ENCODE peak calls at places on chromosome 6, in five cellular contexts. E is mucosa of descending colon; J is CD4-positive, CD25-positive, alpha-beta regulatory T cell; M is mammary epithelial cell; K is aorta. S is an unnamed sample.

GRCh38 chr6:99132026-99132425 is 184.3 kb upstream of the FBXL4 start:
- DNase-seq in E (no peak), J (no peak), M (no peak), K (no peak), S (no peak)

GRCh38 chr6:14841901-14842421 is 403.9 kb upstream of the JARID2 start:
- DNase-seq in E (no peak), J (no peak), M (peak; percentile 39), K (no peak), S (no peak)

GRCh38 chr6:43744490-43744889 is 25.5 kb upstream of the VEGFA start:
- DNase-seq in E (no peak), J (no peak), M (no peak), K (no peak), S (no peak)

GRCh38 chr6:37516076-37516919 is 16.6 kb upstream of the CCDC167 start:
- DNase-seq in E (peak; percentile 59), J (peak; percentile 97), M (peak; percentile 48), K (peak; percentile 58), S (peak; percentile 93)

GRCh38 chr6:168722397-168722796 is 281.4 kb downstream of the SMOC2 start:
- DNase-seq in E (no peak), J (no peak), M (no peak), K (no peak), S (no peak)

GRCh38 chr6:79173378-79173777 is 61.1 kb downstream of the HMGN3 start:
- DNase-seq in E (no peak), J (peak; percentile 17), M (no peak), K (no peak), S (no peak)

GRCh38 chr6:18293192-18293904 is 29.0 kb upstream of the DEK start:
- DNase-seq in E (peak; percentile 62), J (no peak), M (peak; percentile 26), K (no peak), S (no peak)

GRCh38 chr6:37160922-37161778 is 8.8 kb upstream of the PIM1 start:
- DNase-seq in E (no peak), J (no peak), M (no peak), K (no peak), S (no peak)

GRCh38 chr6:122996797-122997520 is 924 bp downstream of the CLVS2 start:
- DNase-seq in E (no peak), J (no peak), M (no peak), K (no peak), S (no peak)

GRCh38 chr6:81265106-81265505 is 487.4 kb downstream of the TENT5A start:
- DNase-seq in E (no peak), J (no peak), M (no peak), K (peak; percentile 72), S (no peak)

GRCh38 chr6:168130683-168131371 is 51.8 kb upstream of the FRMD1 start:
- DNase-seq in E (no peak), J (no peak), M (no peak), K (no peak), S (no peak)

GRCh38 chr6:87730310-87730709 is 28.3 kb upstream of the AKIRIN2 start:
- DNase-seq in E (peak; percentile 49), J (no peak), M (peak; percentile 93), K (peak; percentile 73), S (no peak)

GRCh38 chr6:117555882-117556498 is 46.3 kb downstream of the GOPC start:
- DNase-seq in E (peak; percentile 80), J (peak; percentile 51), M (peak; percentile 32), K (no peak), S (peak; percentile 25)

GRCh38 chr6:134245041-134245440 is 72.9 kb downstream of the SGK1 start:
- DNase-seq in E (peak; percentile 29), J (no peak), M (peak; percentile 68), K (no peak), S (no peak)

GRCh38 chr6:53894086-53894485 is 99.3 kb downstream of the LRRC1 start:
- DNase-seq in E (peak; percentile 22), J (peak; percentile 7), M (peak; percentile 79), K (no peak), S (no peak)

GRCh38 chr6:114200896-114201295 is 141.9 kb downstream of the HS3ST5 start:
- DNase-seq in E (no peak), J (no peak), M (no peak), K (no peak), S (no peak)

GRCh38 chr6:90227165-90227564 is 69.5 kb downstream of the BACH2 start:
- DNase-seq in E (no peak), J (no peak), M (no peak), K (no peak), S (no peak)

GRCh38 chr6:73182021-73182607 is 43.2 kb downstream of the KHDC1L start:
- DNase-seq in E (no peak), J (no peak), M (no peak), K (no peak), S (no peak)

GRCh38 chr6:129667621-129668020 is 42.4 kb downstream of the ARHGAP18 start:
- DNase-seq in E (peak; percentile 45), J (no peak), M (peak; percentile 57), K (no peak), S (no peak)

GRCh38 chr6:136726837-136727557 is 65.3 kb downstream of the MAP3K5 start:
- DNase-seq in E (no peak), J (no peak), M (no peak), K (no peak), S (no peak)

GRCh38 chr6:1379026-1379809 is 10.2 kb upstream of the FOXF2 start:
- DNase-seq in E (no peak), J (peak; percentile 37), M (no peak), K (no peak), S (no peak)

GRCh38 chr6:82488403-82488802 is 124.8 kb downstream of the TPBG start:
- DNase-seq in E (no peak), J (no peak), M (no peak), K (no peak), S (no peak)
- H3K9me3 ChIP-seq in E (peaks cover 25% of the 10 kb centered on the region), J (no peaks in the 10 kb centered on the region), M (peaks cover 12% of the 10 kb centered on the region), K (no peaks in the 10 kb centered on the region), S (no peaks in the 10 kb centered on the region)

DNA sequence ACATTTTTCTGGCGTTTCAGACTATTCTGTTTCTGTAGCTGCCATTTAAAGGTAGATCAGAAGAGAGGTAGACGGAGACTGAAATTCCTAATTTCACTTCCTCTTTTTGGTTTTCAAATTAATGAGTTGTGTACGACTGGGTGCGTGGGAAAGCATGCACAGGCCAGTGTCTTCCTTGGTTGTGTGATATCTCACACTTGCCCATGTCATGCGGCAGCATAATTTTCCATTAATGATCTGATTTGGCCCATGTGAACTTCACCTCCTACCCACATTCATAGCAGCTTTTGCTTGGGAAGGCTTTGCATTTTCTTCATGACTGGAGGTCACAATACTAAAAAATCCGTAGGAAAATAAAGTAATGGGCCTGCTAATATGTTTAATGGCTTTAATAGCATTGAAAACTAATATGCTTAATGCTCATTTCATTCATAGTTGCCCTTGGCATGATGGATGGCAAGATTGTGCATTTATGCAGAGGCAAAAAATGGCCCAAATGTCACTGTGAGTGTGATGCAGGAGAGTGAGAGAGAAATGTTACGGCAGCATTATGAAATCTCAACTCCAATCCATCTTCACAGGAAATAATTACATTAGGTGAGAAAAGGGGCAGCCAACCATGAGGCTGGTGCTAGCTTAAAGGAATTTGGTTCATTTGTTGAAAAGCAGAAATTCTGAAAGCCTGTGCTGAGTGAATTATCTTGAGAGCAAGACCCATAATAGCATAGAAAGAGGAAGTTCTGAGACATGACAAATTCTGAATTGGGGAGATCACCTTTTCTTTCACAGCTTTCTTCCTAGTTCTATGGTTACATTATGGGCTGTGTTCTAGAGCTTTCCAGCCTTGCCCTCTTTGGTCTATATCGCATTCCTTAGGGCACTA is 69.0 kb upstream of the UST start:
- DNase-seq in E (no peak), J (no peak), M (no peak), K (no peak), S (no peak)
- H3K9me3 ChIP-seq in E (no peaks in the 10 kb centered on the region), J (peaks cover 2% of the 10 kb centered on the region), M (no peaks in the 10 kb centered on the region), K (peaks cover 2% of the 10 kb centered on the region), S (no peaks in the 10 kb centered on the region)

DNA sequence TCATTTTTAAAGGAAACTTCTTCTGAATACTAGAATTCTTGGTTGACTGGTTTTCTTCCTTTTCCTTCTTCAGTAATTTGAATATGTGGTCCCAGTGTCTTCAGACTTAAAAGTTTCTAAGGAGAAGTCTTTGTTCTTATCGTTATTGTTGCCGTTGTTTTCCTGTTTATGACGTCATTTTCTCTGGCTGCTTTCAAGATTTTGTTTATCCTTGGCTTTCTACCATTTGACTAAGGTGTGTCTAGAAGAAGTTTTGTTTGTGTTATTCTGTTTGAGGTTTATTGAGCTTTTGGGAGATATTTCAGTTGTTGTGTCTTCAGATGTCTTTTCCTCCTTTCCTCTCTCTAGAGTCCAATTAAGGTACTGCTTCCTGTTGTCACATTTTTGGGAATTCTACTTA is 24.5 kb downstream of the CDYL start:
- DNase-seq in E (no peak), J (no peak), M (no peak), K (no peak), S (no peak)
- H3K9me3 ChIP-seq in E (no peaks in the 10 kb centered on the region), J (peaks cover 11% of the 10 kb centered on the region), M (no peaks in the 10 kb centered on the region), K (no peaks in the 10 kb centered on the region), S (no peaks in the 10 kb centered on the region)

DNA sequence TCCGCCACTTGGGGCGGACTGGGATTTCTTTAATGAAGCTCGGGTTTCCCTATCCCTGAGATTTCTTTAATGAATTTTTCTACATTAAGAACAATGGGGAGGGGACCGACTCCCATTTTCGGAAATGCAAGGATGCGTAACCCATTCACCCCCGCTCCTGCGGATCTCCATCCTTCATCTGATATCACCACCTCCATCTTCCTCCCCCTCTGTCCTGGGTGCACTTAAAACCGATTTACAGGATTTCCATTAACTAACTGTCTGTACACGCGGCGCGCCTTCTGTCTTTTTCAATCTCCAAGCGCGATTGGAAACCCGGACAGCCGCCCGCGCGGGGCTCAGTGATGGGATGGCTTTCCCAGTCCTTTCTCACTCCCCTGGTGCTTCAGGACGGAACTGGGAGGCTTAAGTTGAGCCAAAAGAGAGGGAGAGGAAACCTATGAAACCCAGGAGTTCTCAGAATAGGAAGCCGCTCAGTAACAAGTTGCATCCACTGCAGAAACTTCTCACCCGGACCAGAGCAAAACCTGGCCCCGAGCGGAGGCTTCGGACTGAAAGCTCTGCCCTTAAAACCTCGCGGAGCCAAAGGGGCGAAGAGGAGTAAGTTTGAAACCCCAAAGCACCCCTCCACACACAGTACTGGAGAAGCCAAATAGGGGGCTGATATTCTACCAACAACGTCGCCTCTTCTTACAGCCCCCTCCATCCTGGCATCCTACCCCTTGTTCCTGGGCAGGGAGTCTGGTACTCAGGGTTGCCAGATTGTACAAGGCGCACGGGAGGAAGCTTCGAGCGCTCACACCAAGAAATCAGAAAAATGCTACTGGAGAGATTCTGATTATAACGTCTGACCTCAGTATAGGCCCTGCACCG is 721 bp upstream of the COL12A1 start:
- DNase-seq in E (no peak), J (peak; percentile 10), M (no peak), K (peak; percentile 55), S (no peak)
- H3K9me3 ChIP-seq in E (no peaks in the 10 kb centered on the region), J (no peaks in the 10 kb centered on the region), M (no peaks in the 10 kb centered on the region), K (no peaks in the 10 kb centered on the region), S (no peaks in the 10 kb centered on the region)

DNA sequence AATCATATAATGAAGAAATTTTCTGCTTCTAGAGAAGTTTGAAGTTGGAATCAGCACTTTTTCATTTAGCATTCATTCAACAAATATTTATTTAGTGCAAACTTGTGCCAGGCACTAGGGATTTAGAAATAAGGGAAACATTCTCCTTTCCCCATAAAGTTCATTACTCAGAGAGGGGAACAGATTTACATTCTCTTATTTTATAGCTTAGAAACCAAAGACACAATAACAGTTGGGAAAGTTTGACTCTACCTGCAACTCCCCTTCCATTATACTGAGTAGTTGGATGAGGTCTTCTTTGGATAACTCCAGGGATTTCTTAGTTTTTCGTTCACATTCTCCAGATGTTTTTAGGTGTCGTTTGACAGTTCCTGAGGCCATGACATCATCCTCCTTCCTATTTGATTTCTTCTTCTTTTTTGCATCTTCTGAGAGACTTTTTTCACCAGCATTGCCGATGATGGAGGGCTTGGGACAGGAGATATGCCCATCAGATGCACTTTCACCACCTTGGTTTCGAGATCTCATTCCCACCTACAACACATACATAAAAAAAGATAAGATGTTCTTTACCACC is 79.1 kb downstream of the FILIP1 start:
- DNase-seq in E (no peak), J (no peak), M (no peak), K (no peak), S (no peak)
- H3K9me3 ChIP-seq in E (no peaks in the 10 kb centered on the region), J (no peaks in the 10 kb centered on the region), M (no peaks in the 10 kb centered on the region), K (no peaks in the 10 kb centered on the region), S (no peaks in the 10 kb centered on the region)

S was measured in T-helper 17 cell.